ENCODE peak calls at places on chromosomes 1 and 21, in four cellular contexts. R is WERI-Rb-1, D is H9, J is B cell. X is an unnamed sample.

GRCh38 chr1:22077728-22078127 is 25.2 kb downstream of the CDC42 start:
- DNase-seq in R (no peak), D (no peak), J (no peak), X (no peak)

GRCh38 chr1:203649551-203650011 is 22.9 kb downstream of the ATP2B4 start:
- DNase-seq in R (no peak), D (no peak), J (peak; percentile 27), X (no peak)

GRCh38 chr1:15756143-15757015 is 2.2 kb upstream of the FBLIM1 start:
- DNase-seq in R (no peak), D (peak; percentile 63), J (no peak), X (no peak)

GRCh38 chr21:46191257-46191685 is 7.0 kb upstream of the SPATC1L start:
- DNase-seq in R (no peak), D (peak; percentile 25), J (no peak), X (no peak)

GRCh38 chr21:46639489-46640386 is 4.3 kb downstream of the PRMT2 start:
- DNase-seq in R (no peak), D (no peak), J (no peak), X (no peak)

GRCh38 chr1:7455796-7456568 is 315.1 kb upstream of the VAMP3 start:
- DNase-seq in R (no peak), D (no peak), J (no peak), X (no peak)

GRCh38 chr1:53381790-53382401 is 54.0 kb upstream of the LRP8 start:
- DNase-seq in R (no peak), D (no peak), J (no peak), X (no peak)

GRCh38 chr1:24541711-24542346 is 14.1 kb upstream of the NCMAP start:
- DNase-seq in R (peak; percentile 46), D (no peak), J (no peak), X (no peak)

GRCh38 chr21:45990049-45990711 is 8.6 kb downstream of the COL6A1 start:
- DNase-seq in R (peak; percentile 6), D (no peak), J (no peak), X (no peak)

GRCh38 chr1:10776206-10776905 is 20.1 kb downstream of the CASZ1 start:
- DNase-seq in R (no peak), D (no peak), J (no peak), X (no peak)

GRCh38 chr1:10278880-10279279 is 68.5 kb downstream of the KIF1B start:
- DNase-seq in R (no peak), D (no peak), J (no peak), X (no peak)

GRCh38 chr1:93839307-93839706 is 39.7 kb downstream of the DNTTIP2 start:
- DNase-seq in R (no peak), D (no peak), J (no peak), X (no peak)

GRCh38 chr21:46023126-46023985 is 41.8 kb downstream of the COL6A1 start:
- DNase-seq in R (no peak), D (no peak), J (no peak), X (no peak)

GRCh38 chr1:150973826-150974579 is 632 bp downstream of the CERS2 start:
- DNase-seq in R (peak; percentile 67), D (peak; percentile 41), J (peak; percentile 63), X (peak; percentile 78)

GRCh38 chr1:150083907-150084306 is 16.3 kb downstream of the VPS45 start:
- DNase-seq in R (no peak), D (no peak), J (no peak), X (no peak)

GRCh38 chr1:117572546-117572945 is 33.3 kb upstream of the TENT5C start:
- DNase-seq in R (no peak), D (no peak), J (peak; percentile 67), X (no peak)

GRCh38 chr1:54252371-54252770 is 52.4 kb downstream of the MRPL37 start:
- DNase-seq in R (no peak), D (no peak), J (no peak), X (no peak)

GRCh38 chr1:228460830-228461229 is 26.4 kb upstream of the RNF187 start:
- DNase-seq in R (no peak), D (no peak), J (no peak), X (no peak)

GRCh38 chr1:183323849-183324683 is 94.1 kb downstream of the NMNAT2 start:
- DNase-seq in R (no peak), D (no peak), J (no peak), X (no peak)

GRCh38 chr1:93346472-93346991 is 825 bp downstream of the DR1 start:
- DNase-seq in R (peak; percentile 11), D (no peak), J (peak; percentile 69), X (peak; percentile 53)

GRCh38 chr1:36572906-36573305 is 90.2 kb upstream of the CSF3R start:
- DNase-seq in R (peak; percentile 86), D (no peak), J (no peak), X (no peak)

DNA sequence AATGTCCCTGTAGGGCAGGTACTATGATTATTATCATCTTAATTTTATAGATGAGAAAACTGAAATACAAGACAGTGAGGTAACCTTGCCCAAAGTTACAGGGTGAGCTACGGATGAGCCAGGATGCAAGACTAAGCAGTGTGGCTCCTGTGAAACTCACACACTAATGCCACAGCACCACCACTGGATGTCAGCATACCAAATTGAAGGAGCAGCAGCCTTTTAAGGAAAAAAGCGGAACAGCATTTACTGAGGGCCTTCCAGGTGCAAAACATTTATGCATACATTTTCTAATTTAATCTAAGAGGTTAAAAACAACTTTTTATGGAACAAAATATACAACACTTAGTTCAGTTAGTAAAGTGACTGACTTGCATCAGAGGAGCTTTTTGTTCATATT is 41.7 kb downstream of the SEC16B start:
- DNase-seq in R (no peak), D (no peak), J (no peak), X (no peak)
- TF ChIP-seq CTCF in R (no peak), D (peak; percentile 55), J (no peak), X (no peak)

GRCh38 chr1:212455406-212456165 is 22.9 kb downstream of the NENF start:
- DNase-seq in R (peak; percentile 91), D (peak; percentile 88), J (peak; percentile 85), X (peak; percentile 83)
- TF ChIP-seq CTCF in R (peak; percentile 88), D (peak; percentile 97), J (peak; percentile 99), X (peak; percentile 92)

DNA sequence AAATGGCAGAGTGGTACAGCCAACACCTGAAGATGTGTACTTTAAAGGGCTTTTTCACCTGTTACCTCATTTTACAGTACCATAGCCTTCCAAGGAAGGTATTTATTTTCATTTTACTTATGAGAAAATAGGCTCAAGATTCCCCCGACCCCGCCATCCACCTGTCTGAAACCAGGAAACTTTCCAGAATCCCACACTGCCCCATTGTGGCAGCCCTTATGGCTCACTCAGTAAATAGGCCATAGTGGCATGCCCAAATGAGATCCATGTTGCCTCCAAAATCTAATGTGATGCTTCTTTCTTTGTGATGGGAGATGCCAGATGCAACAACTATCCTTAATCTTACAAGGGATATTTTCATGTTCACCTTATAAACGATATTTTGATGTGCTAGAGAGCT is 97.8 kb downstream of the EBNA1BP2 start:
- DNase-seq in R (peak; percentile 45), D (no peak), J (no peak), X (no peak)
- TF ChIP-seq CTCF in R (peak; percentile 14), D (peak; percentile 30), J (no peak), X (no peak)

GRCh38 chr1:41840592-41841246 is 78.0 kb downstream of the HIVEP3 start:
- DNase-seq in R (no peak), D (no peak), J (no peak), X (no peak)
- TF ChIP-seq CTCF in R (no peak), D (no peak), J (no peak), X (no peak)

DNA sequence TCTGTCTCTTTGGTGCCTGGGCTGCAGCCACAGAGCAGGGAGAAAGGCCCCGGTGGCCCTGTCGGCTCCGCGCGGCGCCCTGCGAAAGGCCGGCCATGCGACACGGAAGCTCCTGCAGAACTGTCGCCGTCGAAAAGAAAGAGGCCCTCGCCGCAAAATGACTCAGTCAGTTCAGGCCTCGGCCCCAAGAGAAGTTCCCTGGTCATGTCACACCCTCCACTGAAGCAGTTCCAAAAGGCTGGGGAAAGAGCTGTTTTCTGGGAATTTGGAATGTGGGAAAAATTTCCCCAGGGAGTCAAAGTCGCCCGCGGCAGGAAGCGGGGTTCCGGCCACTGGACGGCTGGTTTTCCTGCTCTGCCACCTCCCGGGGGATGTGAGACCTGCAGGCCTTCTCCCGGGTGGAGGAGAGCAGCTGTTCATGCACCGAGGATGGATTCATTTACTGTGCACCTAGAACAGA is 115.8 kb upstream of the ZNF678 start:
- DNase-seq in R (no peak), D (peak; percentile 76), J (no peak), X (no peak)
- TF ChIP-seq CTCF in R (no peak), D (peak; percentile 63), J (no peak), X (no peak)

GRCh38 chr21:31030367-31031106 is 7.7 kb downstream of the KRTAP19-8 start:
- DNase-seq in R (no peak), D (no peak), J (no peak), X (peak; percentile 8)

GRCh38 chr21:31038376-31038775 is at the start of gene KRTAP19-8:
- DNase-seq in R (no peak), D (no peak), J (no peak), X (no peak)

GRCh38 chr21:31034378-31034777 is 3.9 kb downstream of the KRTAP19-8 start:
- DNase-seq in R (no peak), D (no peak), J (no peak), X (no peak)
- TF ChIP-seq CTCF in R (no peak), D (no peak), J (no peak), X (no peak)

GRCh38 chr21:35026617-35027557 is 22.2 kb downstream of the RUNX1 start:
- DNase-seq in R (no peak), D (peak; percentile 70), J (peak; percentile 92), X (peak; percentile 55)

GRCh38 chr21:35025206-35026152 is 23.6 kb downstream of the RUNX1 start:
- DNase-seq in R (no peak), D (no peak), J (peak; percentile 6), X (no peak)

GRCh38 chr21:35024475-35024874 is 24.6 kb downstream of the RUNX1 start:
- DNase-seq in R (no peak), D (no peak), J (no peak), X (no peak)

GRCh38 chr21:35027558-35028450 is 21.3 kb downstream of the RUNX1 start:
- DNase-seq in R (no peak), D (no peak), J (peak; percentile 14), X (no peak)

GRCh38 chr21:35026153-35026499 is 23.0 kb downstream of the RUNX1 start:
- DNase-seq in R (no peak), D (no peak), J (no peak), X (no peak)
- TF ChIP-seq CTCF in R (no peak), D (no peak), J (no peak), X (no peak)

X was measured in GM13977.